ENCODE peak calls at places on chromosomes 7 and 10, in five cellular contexts. One of them, this sample, is unnamed.

GRCh38 chr10:113007343-113007771 is 57.3 kb downstream of the TCF7L2 start:
- DNase-seq in fibroblast of lung: no peak
- DNase-seq in uterus: no peak
- DNase-seq in CD4-positive, alpha-beta T cell: peak; percentile 7
- DNase-seq in IMR-90: no peak
- DNase-seq in this sample: no peak

GRCh38 chr10:34615770-34616169 is 199.3 kb downstream of the PARD3 start:
- DNase-seq in uterus: no peak
- DNase-seq in fibroblast of lung: peak; percentile 73
- DNase-seq in IMR-90: peak; percentile 30
- DNase-seq in CD4-positive, alpha-beta T cell: no peak
- DNase-seq in this sample: no peak

GRCh38 chr10:44233561-44234470 is 151.1 kb downstream of the CXCL12 start:
- DNase-seq in CD4-positive, alpha-beta T cell: no peak
- DNase-seq in IMR-90: no peak
- DNase-seq in fibroblast of lung: peak; percentile 59
- DNase-seq in uterus: no peak
- DNase-seq in this sample: no peak

GRCh38 chr10:82288461-82288881 is 413.5 kb downstream of the NRG3 start:
- DNase-seq in CD4-positive, alpha-beta T cell: no peak
- DNase-seq in fibroblast of lung: no peak
- DNase-seq in uterus: no peak
- DNase-seq in IMR-90: no peak
- DNase-seq in this sample: no peak

GRCh38 chr10:21336476-21337170 is 188.9 kb downstream of the SKIDA1 start:
- DNase-seq in CD4-positive, alpha-beta T cell: no peak
- DNase-seq in fibroblast of lung: peak; percentile 96
- DNase-seq in IMR-90: peak; percentile 97
- DNase-seq in uterus: peak; percentile 53
- DNase-seq in this sample: no peak

GRCh38 chr7:70178787-70179186 is 580.5 kb downstream of the AUTS2 start:
- DNase-seq in uterus: no peak
- DNase-seq in fibroblast of lung: no peak
- DNase-seq in IMR-90: no peak
- DNase-seq in CD4-positive, alpha-beta T cell: no peak
- DNase-seq in this sample: no peak

GRCh38 chr10:63689768-63690167 is 168.6 kb downstream of the REEP3 start:
- DNase-seq in fibroblast of lung: no peak
- DNase-seq in IMR-90: no peak
- DNase-seq in CD4-positive, alpha-beta T cell: no peak
- DNase-seq in uterus: no peak
- DNase-seq in this sample: no peak

GRCh38 chr7:149764481-149765398 is 8.6 kb downstream of the ZNF467 start:
- DNase-seq in fibroblast of lung: no peak
- DNase-seq in IMR-90: no peak
- DNase-seq in CD4-positive, alpha-beta T cell: no peak
- DNase-seq in uterus: no peak
- DNase-seq in this sample: no peak

GRCh38 chr10:59337254-59337653 is 25.1 kb downstream of the FAM13C start:
- DNase-seq in uterus: no peak
- DNase-seq in fibroblast of lung: peak; percentile 91
- DNase-seq in IMR-90: peak; percentile 64
- DNase-seq in CD4-positive, alpha-beta T cell: no peak
- DNase-seq in this sample: peak; percentile 41

GRCh38 chr10:29039659-29040309 is 249.1 kb upstream of the LYZL1 start:
- DNase-seq in uterus: no peak
- DNase-seq in IMR-90: peak; percentile 87
- DNase-seq in CD4-positive, alpha-beta T cell: no peak
- DNase-seq in fibroblast of lung: peak; percentile 54
- DNase-seq in this sample: no peak

GRCh38 chr10:87870154-87870553 is 6.7 kb downstream of the PTEN start:
- DNase-seq in IMR-90: no peak
- DNase-seq in fibroblast of lung: no peak
- DNase-seq in CD4-positive, alpha-beta T cell: no peak
- DNase-seq in uterus: no peak
- DNase-seq in this sample: no peak

GRCh38 chr7:17497549-17498193 is 199.2 kb downstream of the AHR start:
- DNase-seq in IMR-90: no peak
- DNase-seq in fibroblast of lung: no peak
- DNase-seq in CD4-positive, alpha-beta T cell: no peak
- DNase-seq in uterus: no peak
- DNase-seq in this sample: no peak

GRCh38 chr7:42677751-42678231 is 234.1 kb downstream of the C7orf25 start:
- DNase-seq in IMR-90: peak; percentile 43
- DNase-seq in uterus: peak; percentile 92
- DNase-seq in CD4-positive, alpha-beta T cell: no peak
- DNase-seq in fibroblast of lung: peak; percentile 91
- DNase-seq in this sample: no peak

GRCh38 chr7:149625947-149626392 is 128.4 kb upstream of the ZNF746 start:
- DNase-seq in uterus: peak; percentile 55
- DNase-seq in CD4-positive, alpha-beta T cell: no peak
- DNase-seq in IMR-90: no peak
- DNase-seq in fibroblast of lung: peak; percentile 5
- DNase-seq in this sample: no peak

GRCh38 chr10:112261281-112261822 is 21.8 kb upstream of the TECTB start:
- DNase-seq in uterus: no peak
- DNase-seq in IMR-90: peak; percentile 77
- DNase-seq in fibroblast of lung: peak; percentile 64
- DNase-seq in CD4-positive, alpha-beta T cell: no peak
- DNase-seq in this sample: no peak

GRCh38 chr7:134364619-134365037 is 47.9 kb upstream of the SLC35B4 start:
- DNase-seq in IMR-90: peak; percentile 41
- DNase-seq in uterus: no peak
- DNase-seq in fibroblast of lung: peak; percentile 24
- DNase-seq in CD4-positive, alpha-beta T cell: no peak
- DNase-seq in this sample: no peak

GRCh38 chr7:41029072-41029492 is 673.8 kb downstream of the INHBA start:
- DNase-seq in uterus: no peak
- DNase-seq in fibroblast of lung: peak; percentile 88
- DNase-seq in CD4-positive, alpha-beta T cell: no peak
- DNase-seq in IMR-90: peak; percentile 100
- DNase-seq in this sample: no peak

GRCh38 chr10:79303631-79304478 is 43.4 kb upstream of the PPIF start:
- DNase-seq in uterus: no peak
- DNase-seq in CD4-positive, alpha-beta T cell: no peak
- DNase-seq in IMR-90: no peak
- DNase-seq in fibroblast of lung: no peak
- DNase-seq in this sample: no peak

GRCh38 chr10:96416643-96417042 is 57.8 kb upstream of the OPALIN start:
- DNase-seq in CD4-positive, alpha-beta T cell: no peak
- DNase-seq in uterus: peak; percentile 41
- DNase-seq in fibroblast of lung: peak; percentile 17
- DNase-seq in IMR-90: no peak
- DNase-seq in this sample: peak; percentile 13

GRCh38 chr7:130162196-130162595 is 43.0 kb downstream of the TMEM209 start:
- DNase-seq in fibroblast of lung: no peak
- DNase-seq in CD4-positive, alpha-beta T cell: no peak
- DNase-seq in uterus: no peak
- DNase-seq in IMR-90: no peak
- DNase-seq in this sample: no peak

GRCh38 chr10:76626406-76626805 is 1011.2 kb downstream of the KCNMA1 start:
- DNase-seq in uterus: no peak
- DNase-seq in IMR-90: no peak
- DNase-seq in fibroblast of lung: no peak
- DNase-seq in CD4-positive, alpha-beta T cell: no peak
- DNase-seq in this sample: no peak

GRCh38 chr7:106284516-106285050 is at the start of gene NAMPT:
- DNase-seq in uterus: peak; percentile 54
- DNase-seq in IMR-90: no peak
- DNase-seq in fibroblast of lung: no peak
- DNase-seq in CD4-positive, alpha-beta T cell: peak; percentile 30
- DNase-seq in this sample: peak; percentile 51

GRCh38 chr7:152761116-152761748 is 1.7 kb downstream of the ACTR3B start:
- DNase-seq in fibroblast of lung: no peak
- DNase-seq in CD4-positive, alpha-beta T cell: no peak
- DNase-seq in IMR-90: peak; percentile 73
- DNase-seq in uterus: no peak
- DNase-seq in this sample: no peak

GRCh38 chr10:25174461-25175230 is at the start of gene GPR158:
- DNase-seq in IMR-90: peak; percentile 85
- DNase-seq in uterus: peak; percentile 55
- DNase-seq in CD4-positive, alpha-beta T cell: peak; percentile 6
- DNase-seq in fibroblast of lung: peak; percentile 92
- DNase-seq in this sample: peak; percentile 91

GRCh38 chr10:124624456-124624855 is 119.7 kb downstream of the FAM53B start:
- DNase-seq in CD4-positive, alpha-beta T cell: no peak
- DNase-seq in IMR-90: no peak
- DNase-seq in uterus: no peak
- DNase-seq in fibroblast of lung: no peak
- DNase-seq in this sample: no peak

GRCh38 chr7:157493776-157494175 is 157.0 kb downstream of the DNAJB6 start:
- DNase-seq in IMR-90: no peak
- DNase-seq in uterus: no peak
- DNase-seq in CD4-positive, alpha-beta T cell: no peak
- DNase-seq in fibroblast of lung: no peak
- DNase-seq in this sample: no peak

GRCh38 chr7:36266201-36266600 is 113.1 kb downstream of the EEPD1 start:
- DNase-seq in fibroblast of lung: no peak
- DNase-seq in uterus: no peak
- DNase-seq in IMR-90: no peak
- DNase-seq in CD4-positive, alpha-beta T cell: no peak
- DNase-seq in this sample: no peak

GRCh38 chr10:61987951-61988379 is 86.5 kb downstream of the ARID5B start:
- DNase-seq in uterus: no peak
- DNase-seq in CD4-positive, alpha-beta T cell: no peak
- DNase-seq in IMR-90: peak; percentile 29
- DNase-seq in fibroblast of lung: no peak
- DNase-seq in this sample: no peak

GRCh38 chr10:61986357-61986756 is 84.9 kb downstream of the ARID5B start:
- DNase-seq in CD4-positive, alpha-beta T cell: no peak
- DNase-seq in fibroblast of lung: no peak
- DNase-seq in IMR-90: no peak
- DNase-seq in uterus: no peak
- DNase-seq in this sample: no peak

GRCh38 chr10:61985715-61986114 is 84.2 kb downstream of the ARID5B start:
- DNase-seq in uterus: no peak
- DNase-seq in CD4-positive, alpha-beta T cell: no peak
- DNase-seq in fibroblast of lung: no peak
- DNase-seq in IMR-90: no peak
- DNase-seq in this sample: no peak

GRCh38 chr10:61986788-61987187 is 85.3 kb downstream of the ARID5B start:
- DNase-seq in uterus: no peak
- DNase-seq in CD4-positive, alpha-beta T cell: no peak
- DNase-seq in fibroblast of lung: no peak
- DNase-seq in IMR-90: no peak
- DNase-seq in this sample: no peak

DNA sequence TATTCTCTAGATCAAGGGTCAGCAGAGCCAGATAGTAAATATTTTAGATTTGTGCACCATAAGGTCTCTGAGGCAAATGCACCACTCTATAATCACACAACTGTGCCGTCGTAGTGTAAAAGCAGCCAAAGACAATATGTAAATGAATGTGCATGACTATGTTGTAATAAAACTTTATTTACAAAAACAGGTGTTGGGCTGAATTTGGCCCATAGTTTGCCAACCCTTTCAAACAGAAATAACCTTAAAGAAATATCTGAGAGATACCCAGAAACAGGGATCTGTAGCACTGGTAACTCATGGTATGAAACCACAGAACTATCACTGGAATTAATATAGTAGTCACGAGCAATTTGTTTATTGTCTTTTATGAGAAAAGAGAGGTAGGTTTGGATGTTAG is 86.0 kb downstream of the ARID5B start:
- DNase-seq in IMR-90: no peak
- DNase-seq in CD4-positive, alpha-beta T cell: no peak
- DNase-seq in uterus: no peak
- DNase-seq in fibroblast of lung: no peak
- DNase-seq in this sample: no peak
- H3K27ac ChIP-seq in IMR-90: no peak overlapping the region
- H3K27ac ChIP-seq in CD4-positive, alpha-beta T cell: no peak overlapping the region
- H3K27ac ChIP-seq in uterus: peak overlapping the region; percentile 54
- H3K27ac ChIP-seq in fibroblast of lung: no peak overlapping the region
- H3K27ac ChIP-seq in this sample: no peak overlapping the region

GRCh38 chr10:122475130-122475529 is 13.8 kb downstream of the HTRA1 start:
- DNase-seq in CD4-positive, alpha-beta T cell: no peak
- DNase-seq in fibroblast of lung: no peak
- DNase-seq in uterus: peak; percentile 70
- DNase-seq in IMR-90: no peak
- DNase-seq in this sample: no peak

GRCh38 chr10:122475581-122475980 is 14.2 kb downstream of the HTRA1 start:
- DNase-seq in CD4-positive, alpha-beta T cell: no peak
- DNase-seq in uterus: no peak
- DNase-seq in fibroblast of lung: peak; percentile 31
- DNase-seq in IMR-90: peak; percentile 39
- DNase-seq in this sample: no peak

GRCh38 chr10:122473116-122473515 is 11.8 kb downstream of the HTRA1 start:
- DNase-seq in CD4-positive, alpha-beta T cell: no peak
- DNase-seq in IMR-90: no peak
- DNase-seq in uterus: no peak
- DNase-seq in fibroblast of lung: no peak
- DNase-seq in this sample: no peak

GRCh38 chr10:122476034-122476695 is 14.8 kb downstream of the HTRA1 start:
- DNase-seq in uterus: no peak
- DNase-seq in CD4-positive, alpha-beta T cell: no peak
- DNase-seq in fibroblast of lung: no peak
- DNase-seq in IMR-90: no peak
- DNase-seq in this sample: no peak

GRCh38 chr10:122474145-122474739 is 12.9 kb downstream of the HTRA1 start:
- DNase-seq in uterus: peak; percentile 61
- DNase-seq in CD4-positive, alpha-beta T cell: no peak
- DNase-seq in IMR-90: no peak
- DNase-seq in fibroblast of lung: no peak
- DNase-seq in this sample: no peak
- H3K27ac ChIP-seq in uterus: peak overlapping the region; percentile 69
- H3K27ac ChIP-seq in CD4-positive, alpha-beta T cell: no peak overlapping the region
- H3K27ac ChIP-seq in IMR-90: no peak overlapping the region
- H3K27ac ChIP-seq in fibroblast of lung: no peak overlapping the region
- H3K27ac ChIP-seq in this sample: peak overlapping the region; percentile 59

GRCh38 chr7:22329816-22330524 is 27.0 kb downstream of the RAPGEF5 start:
- DNase-seq in uterus: no peak
- DNase-seq in IMR-90: no peak
- DNase-seq in fibroblast of lung: no peak
- DNase-seq in CD4-positive, alpha-beta T cell: no peak
- DNase-seq in this sample: no peak
- H3K27ac ChIP-seq in uterus: no peak overlapping the region
- H3K27ac ChIP-seq in IMR-90: no peak overlapping the region
- H3K27ac ChIP-seq in fibroblast of lung: no peak overlapping the region
- H3K27ac ChIP-seq in CD4-positive, alpha-beta T cell: no peak overlapping the region
- H3K27ac ChIP-seq in this sample: no peak overlapping the region

GRCh38 chr10:6589287-6590094 is 9.4 kb upstream of the PRKCQ start:
- DNase-seq in fibroblast of lung: no peak
- DNase-seq in uterus: no peak
- DNase-seq in CD4-positive, alpha-beta T cell: no peak
- DNase-seq in IMR-90: no peak
- DNase-seq in this sample: no peak

GRCh38 chr10:6583447-6583846 is 3.4 kb upstream of the PRKCQ start:
- DNase-seq in uterus: no peak
- DNase-seq in IMR-90: no peak
- DNase-seq in CD4-positive, alpha-beta T cell: no peak
- DNase-seq in fibroblast of lung: no peak
- DNase-seq in this sample: no peak

GRCh38 chr10:6588082-6588481 is 8.0 kb upstream of the PRKCQ start:
- DNase-seq in IMR-90: no peak
- DNase-seq in CD4-positive, alpha-beta T cell: no peak
- DNase-seq in fibroblast of lung: no peak
- DNase-seq in uterus: no peak
- DNase-seq in this sample: no peak

GRCh38 chr10:6590100-6590499 is 10.0 kb upstream of the PRKCQ start:
- DNase-seq in fibroblast of lung: no peak
- DNase-seq in uterus: no peak
- DNase-seq in CD4-positive, alpha-beta T cell: no peak
- DNase-seq in IMR-90: no peak
- DNase-seq in this sample: no peak

GRCh38 chr10:6586501-6586900 is 6.4 kb upstream of the PRKCQ start:
- DNase-seq in CD4-positive, alpha-beta T cell: no peak
- DNase-seq in uterus: no peak
- DNase-seq in IMR-90: no peak
- DNase-seq in fibroblast of lung: no peak
- DNase-seq in this sample: no peak
- H3K27ac ChIP-seq in CD4-positive, alpha-beta T cell: peak overlapping the region; percentile 42
- H3K27ac ChIP-seq in uterus: no peak overlapping the region
- H3K27ac ChIP-seq in IMR-90: no peak overlapping the region
- H3K27ac ChIP-seq in fibroblast of lung: no peak overlapping the region
- H3K27ac ChIP-seq in this sample: no peak overlapping the region